ENCODE peak calls at places on chromosomes 5 and 9, in six cellular contexts. R, L, F, Q, W and J are unnamed samples.

GRCh38 chr9:120569556-120569955 is 10.4 kb downstream of the CDK5RAP2 start:
- DNase-seq in R (no peak), L (no peak), F (no peak), Q (no peak), W (no peak), J (no peak)

GRCh38 chr9:87181670-87182069 is 234.4 kb upstream of the GAS1 start:
- DNase-seq in R (no peak), L (no peak), F (no peak), Q (no peak), W (no peak), J (no peak)

GRCh38 chr9:96491079-96491879 is 41.3 kb downstream of the HABP4 start:
- DNase-seq in R (no peak), L (peak; percentile 79), F (no peak), Q (peak; percentile 35), W (no peak), J (no peak)

GRCh38 chr9:34552986-34553385 is 30.2 kb upstream of the ENHO start:
- DNase-seq in R (no peak), L (no peak), F (no peak), Q (no peak), W (no peak), J (no peak)

GRCh38 chr9:100170085-100170484 is 71.0 kb downstream of the INVS start:
- DNase-seq in R (no peak), L (no peak), F (no peak), Q (no peak), W (no peak), J (no peak)

GRCh38 chr9:121633736-121634135 is 17.7 kb upstream of the DAB2IP start:
- DNase-seq in R (no peak), L (no peak), F (no peak), Q (no peak), W (no peak), J (no peak)

GRCh38 chr9:109192732-109193361 is 25.8 kb upstream of the FRRS1L start:
- DNase-seq in R (peak; percentile 27), L (peak; percentile 7), F (no peak), Q (peak; percentile 15), W (no peak), J (no peak)

GRCh38 chr5:154193636-154194035 is 3.1 kb downstream of the GALNT10 start:
- DNase-seq in R (no peak), L (no peak), F (no peak), Q (no peak), W (no peak), J (no peak)

GRCh38 chr5:1801954-1802295 is 718 bp downstream of the NDUFS6 start:
- DNase-seq in R (no peak), L (no peak), F (no peak), Q (no peak), W (no peak), J (no peak)

GRCh38 chr5:773517-774264 is 10.8 kb downstream of the ZDHHC11B start:
- DNase-seq in R (no peak), L (no peak), F (no peak), Q (no peak), W (peak; percentile 29), J (no peak)

GRCh38 chr9:32590898-32591297 is 17.9 kb upstream of the NDUFB6 start:
- DNase-seq in R (no peak), L (no peak), F (no peak), Q (no peak), W (no peak), J (no peak)

GRCh38 chr5:1897386-1897785 is 14.7 kb upstream of the IRX4 start:
- DNase-seq in R (no peak), L (no peak), F (no peak), Q (no peak), W (no peak), J (no peak)

GRCh38 chr9:92480332-92480771 is 2.0 kb downstream of the ASPN start:
- DNase-seq in R (no peak), L (peak; percentile 28), F (no peak), Q (no peak), W (no peak), J (no peak)

GRCh38 chr5:15948225-15948624 is 231.4 kb downstream of the MARCHF11 start:
- DNase-seq in R (no peak), L (peak; percentile 37), F (no peak), Q (no peak), W (no peak), J (no peak)

GRCh38 chr5:126919566-126919965 is 110.8 kb downstream of the MARCHF3 start:
- DNase-seq in R (no peak), L (no peak), F (no peak), Q (no peak), W (no peak), J (no peak)

GRCh38 chr9:35074141-35074540 is 1.7 kb upstream of the VCP start:
- DNase-seq in R (no peak), L (no peak), F (no peak), Q (no peak), W (no peak), J (no peak)

GRCh38 chr5:128224336-128224735 is 140.8 kb downstream of the SLC12A2 start:
- DNase-seq in R (no peak), L (peak; percentile 28), F (no peak), Q (no peak), W (no peak), J (no peak)

GRCh38 chr5:94218374-94218773 is 400.0 kb downstream of the KIAA0825 start:
- DNase-seq in R (no peak), L (peak; percentile 48), F (no peak), Q (no peak), W (no peak), J (no peak)

GRCh38 chr9:37964740-37965081 is 60.8 kb upstream of the SLC25A51 start:
- DNase-seq in R (no peak), L (no peak), F (no peak), Q (no peak), W (no peak), J (no peak)

GRCh38 chr9:87097238-87097637 is 149.9 kb upstream of the GAS1 start:
- DNase-seq in R (no peak), L (no peak), F (no peak), Q (no peak), W (no peak), J (no peak)

GRCh38 chr5:33824516-33825195 is 67.1 kb downstream of the ADAMTS12 start:
- DNase-seq in R (no peak), L (peak; percentile 89), F (no peak), Q (no peak), W (no peak), J (no peak)

GRCh38 chr9:134623408-134624066 is 18.1 kb upstream of the COL5A1 start:
- DNase-seq in R (peak; percentile 20), L (no peak), F (no peak), Q (no peak), W (no peak), J (no peak)

GRCh38 chr9:110249639-110250038 is 6.7 kb downstream of the TXN start:
- DNase-seq in R (no peak), L (no peak), F (no peak), Q (no peak), W (no peak), J (no peak)

GRCh38 chr9:37342493-37342892 is 80.0 kb upstream of the GRHPR start:
- DNase-seq in R (no peak), L (no peak), F (no peak), Q (no peak), W (no peak), J (no peak)

GRCh38 chr9:83538172-83538889 is at the start of gene FRMD3:
- DNase-seq in R (no peak), L (peak; percentile 29), F (no peak), Q (peak; percentile 43), W (peak; percentile 80), J (peak; percentile 65)

GRCh38 chr9:76557674-76558073 is 98.7 kb downstream of the GCNT1 start:
- DNase-seq in R (no peak), L (no peak), F (no peak), Q (no peak), W (no peak), J (no peak)

GRCh38 chr5:112254303-112254702 is 164.8 kb downstream of the EPB41L4A start:
- DNase-seq in R (no peak), L (no peak), F (no peak), Q (no peak), W (no peak), J (no peak)

GRCh38 chr5:164188733-164189148 is 683.3 kb downstream of the MAT2B start:
- DNase-seq in R (no peak), L (no peak), F (no peak), Q (no peak), W (no peak), J (no peak)

GRCh38 chr9:104091028-104091590 is 3.0 kb upstream of the SMC2 start:
- DNase-seq in R (no peak), L (peak; percentile 66), F (no peak), Q (no peak), W (no peak), J (no peak)

GRCh38 chr9:128404579-128404978 is 16.1 kb upstream of the CERCAM start:
- DNase-seq in R (no peak), L (no peak), F (no peak), Q (no peak), W (no peak), J (no peak)
- H3K27ac ChIP-seq in R (no peak overlapping the region), L (no peak overlapping the region), F (no peak overlapping the region), Q (no peak overlapping the region), W (no peak overlapping the region), J (peak overlapping the region; percentile 97)

DNA sequence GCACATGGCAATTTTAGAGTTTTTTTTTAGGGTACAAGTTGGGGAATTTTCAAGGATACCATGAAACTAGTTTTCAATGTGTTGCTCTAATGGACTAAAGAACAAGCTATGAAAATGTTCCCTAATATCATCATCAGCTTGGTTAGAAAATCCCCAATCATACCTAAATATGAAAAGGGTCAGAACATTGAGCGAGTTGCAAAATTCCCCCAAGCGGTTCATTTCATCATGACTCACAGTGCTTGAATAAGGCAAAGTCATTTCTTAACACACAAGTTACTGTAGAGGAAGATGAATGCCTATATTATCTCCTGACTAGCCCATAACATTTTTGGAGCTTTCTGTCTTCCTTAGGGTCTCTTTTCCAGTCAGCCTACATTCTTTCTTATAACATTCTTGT is 62.7 kb downstream of the ST8SIA4 start:
- DNase-seq in R (no peak), L (peak; percentile 71), F (no peak), Q (peak; percentile 23), W (no peak), J (no peak)
- H3K27ac ChIP-seq in R (peak overlapping the region; percentile 10), L (no peak overlapping the region), F (no peak overlapping the region), Q (no peak overlapping the region), W (no peak overlapping the region), J (no peak overlapping the region)

DNA sequence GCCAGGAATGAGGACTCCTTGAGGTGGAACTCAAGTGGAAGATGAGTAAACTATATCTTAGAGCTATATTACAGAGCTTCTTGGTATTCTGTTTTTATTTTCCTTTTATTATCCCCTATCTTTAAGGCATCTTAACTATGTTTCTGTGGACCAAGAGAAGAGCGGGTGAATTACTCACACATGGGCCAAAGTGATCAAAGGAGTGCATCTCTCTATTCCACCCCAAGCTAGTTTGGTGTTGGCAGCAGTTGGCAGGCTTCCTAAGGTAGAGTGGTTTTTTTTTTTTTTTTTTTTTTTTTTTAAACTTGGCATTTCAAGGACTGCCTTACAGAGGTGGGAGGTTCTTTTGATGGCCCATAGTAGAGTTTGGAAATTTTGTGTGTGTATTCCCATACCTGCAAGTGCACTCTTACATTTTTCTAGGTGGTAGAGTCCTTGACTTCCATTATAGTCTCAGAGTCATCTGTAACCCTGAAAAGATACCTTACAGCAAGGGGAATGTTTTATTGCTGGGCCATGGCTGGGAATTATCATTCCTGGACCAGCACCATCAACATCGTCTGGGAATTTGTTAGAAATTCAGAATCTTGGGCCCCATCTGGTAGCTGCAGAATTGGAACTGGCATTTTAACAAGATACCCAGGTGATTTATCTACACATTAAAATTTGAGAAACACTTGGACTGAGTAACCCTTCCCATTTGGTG is 51.0 kb downstream of the ARHGAP26 start:
- DNase-seq in R (no peak), L (no peak), F (no peak), Q (no peak), W (no peak), J (no peak)
- H3K27ac ChIP-seq in R (no peak overlapping the region), L (no peak overlapping the region), F (no peak overlapping the region), Q (peak overlapping the region; percentile 89), W (peak overlapping the region; percentile 11), J (no peak overlapping the region)

GRCh38 chr5:137847699-137848098 is 20.0 kb upstream of the MYOT start:
- DNase-seq in R (no peak), L (no peak), F (no peak), Q (no peak), W (no peak), J (no peak)
- H3K27ac ChIP-seq in R (no peak overlapping the region), L (no peak overlapping the region), F (no peak overlapping the region), Q (no peak overlapping the region), W (no peak overlapping the region), J (peak overlapping the region; percentile 67)